ENCODE peak calls at places on chromosomes 6 and 20, in five cellular contexts. F, P, B, Q and Y are unnamed samples.

GRCh38 chr6:77740380-77740779 is 87.5 kb downstream of the MEI4 start:
- DNase-seq in Q (peak; percentile 21), F (no peak), B (no peak), P (no peak), Y (peak; percentile 4)

GRCh38 chr20:63402178-63402859 is 41.2 kb upstream of the CHRNA4 start:
- DNase-seq in P (no peak), F (no peak), B (no peak), Q (no peak), Y (no peak)

GRCh38 chr6:149483849-149484635 is 772 bp downstream of the ZC3H12D start:
- DNase-seq in B (no peak), F (no peak), Q (peak; percentile 38), P (no peak), Y (no peak)

GRCh38 chr6:109456710-109457595 is 1.4 kb upstream of the MICAL1 start:
- DNase-seq in P (peak; percentile 82), Q (no peak), F (peak; percentile 88), B (no peak), Y (no peak)

GRCh38 chr20:33689973-33690372 is 3.8 kb upstream of the E2F1 start:
- DNase-seq in Q (no peak), P (no peak), F (no peak), B (peak; percentile 85), Y (peak; percentile 81)

GRCh38 chr6:141208101-141208500 is 924.6 kb upstream of the GJE1 start:
- DNase-seq in F (no peak), Q (no peak), B (no peak), P (no peak), Y (no peak)

GRCh38 chr20:59749293-59749680 is 144.9 kb downstream of the PHACTR3 start:
- DNase-seq in F (no peak), B (no peak), P (no peak), Q (no peak), Y (no peak)

GRCh38 chr6:7721654-7722053 is 4.2 kb upstream of the BMP6 start:
- DNase-seq in Q (peak; percentile 55), P (no peak), B (no peak), F (no peak), Y (peak; percentile 18)

GRCh38 chr6:10478187-10479040 is 42.7 kb upstream of the GCNT2 start:
- DNase-seq in F (no peak), Q (peak; percentile 69), P (no peak), B (no peak), Y (peak; percentile 46)

GRCh38 chr6:107869871-107870270 is 45.8 kb upstream of the SCML4 start:
- DNase-seq in Q (peak; percentile 27), P (no peak), B (no peak), F (no peak), Y (no peak)

GRCh38 chr6:153043719-153044118 is 41.2 kb upstream of the MTRF1L start:
- DNase-seq in P (no peak), Q (no peak), B (no peak), F (no peak), Y (no peak)

GRCh38 chr6:144912474-144912873 is 627.3 kb downstream of the UTRN start:
- DNase-seq in Q (no peak), F (no peak), B (no peak), P (no peak), Y (no peak)

GRCh38 chr20:31764641-31765305 is 25.7 kb downstream of the TPX2 start:
- DNase-seq in B (no peak), P (no peak), F (no peak), Q (no peak), Y (no peak)

GRCh38 chr6:77454386-77454785 is 8.9 kb downstream of the HTR1B start:
- DNase-seq in Q (no peak), P (no peak), F (no peak), B (no peak), Y (no peak)

GRCh38 chr20:17642404-17643269 is 39.4 kb downstream of the RRBP1 start:
- DNase-seq in B (no peak), P (no peak), Q (no peak), F (no peak), Y (no peak)

GRCh38 chr6:118589186-118589585 is 41.1 kb downstream of the PLN start:
- DNase-seq in P (no peak), B (no peak), Q (no peak), F (no peak), Y (no peak)

GRCh38 chr6:27674882-27675281 is 202.0 kb upstream of the ZNF184 start:
- DNase-seq in P (no peak), F (no peak), Q (no peak), B (no peak), Y (no peak)

GRCh38 chr6:135936606-135937005 is 85.1 kb downstream of the PDE7B start:
- DNase-seq in P (no peak), F (no peak), Q (no peak), B (no peak), Y (no peak)

DNA sequence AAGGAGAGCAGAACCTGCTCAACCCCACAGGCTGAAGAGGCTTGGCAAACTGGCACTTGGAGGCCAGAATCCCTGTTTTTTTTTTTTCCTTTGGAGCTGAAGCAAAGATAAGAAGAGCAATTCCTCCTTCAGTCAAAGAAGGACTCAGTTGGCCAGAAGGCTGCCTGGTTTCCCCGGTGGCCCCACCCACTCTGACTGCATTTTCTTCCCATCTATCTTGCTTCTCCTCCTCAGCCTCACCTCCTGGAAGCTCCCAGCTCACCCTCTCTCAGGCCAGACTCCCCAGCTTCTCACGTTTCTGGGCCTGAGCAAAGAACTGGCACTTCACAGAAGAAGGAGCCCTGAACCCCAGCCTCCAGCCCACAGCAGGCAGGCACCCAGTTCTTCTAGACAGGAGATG is 2.4 kb downstream of the LRFN2 start:
- DNase-seq in Q (no peak), B (no peak), P (no peak), F (no peak), Y (no peak)
- H3K4me3 ChIP-seq in Q (no peak overlapping the region), B (peak overlapping the region; percentile 62), P (no peak overlapping the region), F (no peak overlapping the region), Y (no peak overlapping the region)

GRCh38 chr6:18501313-18502013 is 114.3 kb downstream of the RNF144B start:
- DNase-seq in F (peak; percentile 73), B (no peak), Q (no peak), P (peak; percentile 71), Y (no peak)

GRCh38 chr6:18506387-18507017 is 119.4 kb downstream of the RNF144B start:
- DNase-seq in P (no peak), B (no peak), Q (no peak), F (no peak), Y (no peak)

GRCh38 chr6:18503187-18503586 is 116.0 kb downstream of the RNF144B start:
- DNase-seq in Q (no peak), B (no peak), F (no peak), P (no peak), Y (no peak)

GRCh38 chr6:18504232-18504596 is 117.1 kb downstream of the RNF144B start:
- DNase-seq in F (no peak), Q (no peak), B (no peak), P (no peak), Y (no peak)

GRCh38 chr6:18503588-18504231 is 116.6 kb downstream of the RNF144B start:
- DNase-seq in B (peak; percentile 35), P (peak; percentile 78), F (peak; percentile 78), Q (peak; percentile 89), Y (peak; percentile 41)
- H3K4me3 ChIP-seq in B (no peak overlapping the region), P (peak overlapping the region; percentile 33), F (peak overlapping the region; percentile 32), Q (peak overlapping the region; percentile 45), Y (no peak overlapping the region)

DNA sequence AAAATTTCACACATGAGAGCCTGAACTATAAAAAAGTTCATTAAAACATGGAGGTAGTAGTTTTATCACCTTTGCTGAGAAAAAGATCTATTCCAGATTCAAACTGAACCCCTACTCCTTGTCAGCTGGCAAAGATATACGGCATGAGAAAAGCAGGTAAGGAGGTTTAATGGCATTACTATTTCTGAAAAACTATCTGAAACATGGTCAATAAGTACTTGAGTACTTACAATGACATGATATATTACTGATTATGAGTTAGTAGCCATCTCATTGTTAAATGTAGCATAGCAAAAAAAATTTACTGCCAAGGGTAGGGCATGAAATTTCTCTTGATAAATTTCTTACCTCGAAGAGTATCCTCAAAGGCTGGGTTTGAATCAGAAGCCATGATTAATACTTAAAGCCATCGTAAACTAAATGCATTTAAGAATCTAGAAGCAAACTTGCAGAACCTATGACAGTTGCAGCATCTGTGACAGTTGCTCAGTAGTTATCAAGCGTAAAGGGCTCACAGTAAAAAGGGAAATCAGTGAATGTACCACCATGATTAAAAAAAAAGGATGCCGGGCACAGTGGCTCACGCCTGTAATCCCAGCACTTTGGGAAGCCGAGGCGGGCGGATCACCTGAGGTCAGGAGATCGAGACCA is 8.7 kb downstream of the SLC17A5 start:
- DNase-seq in P (no peak), B (no peak), F (no peak), Q (peak; percentile 35), Y (no peak)
- H3K4me3 ChIP-seq in P (peak overlapping the region; percentile 40), B (no peak overlapping the region), F (peak overlapping the region; percentile 28), Q (peak overlapping the region; percentile 67), Y (peak overlapping the region; percentile 43)

DNA sequence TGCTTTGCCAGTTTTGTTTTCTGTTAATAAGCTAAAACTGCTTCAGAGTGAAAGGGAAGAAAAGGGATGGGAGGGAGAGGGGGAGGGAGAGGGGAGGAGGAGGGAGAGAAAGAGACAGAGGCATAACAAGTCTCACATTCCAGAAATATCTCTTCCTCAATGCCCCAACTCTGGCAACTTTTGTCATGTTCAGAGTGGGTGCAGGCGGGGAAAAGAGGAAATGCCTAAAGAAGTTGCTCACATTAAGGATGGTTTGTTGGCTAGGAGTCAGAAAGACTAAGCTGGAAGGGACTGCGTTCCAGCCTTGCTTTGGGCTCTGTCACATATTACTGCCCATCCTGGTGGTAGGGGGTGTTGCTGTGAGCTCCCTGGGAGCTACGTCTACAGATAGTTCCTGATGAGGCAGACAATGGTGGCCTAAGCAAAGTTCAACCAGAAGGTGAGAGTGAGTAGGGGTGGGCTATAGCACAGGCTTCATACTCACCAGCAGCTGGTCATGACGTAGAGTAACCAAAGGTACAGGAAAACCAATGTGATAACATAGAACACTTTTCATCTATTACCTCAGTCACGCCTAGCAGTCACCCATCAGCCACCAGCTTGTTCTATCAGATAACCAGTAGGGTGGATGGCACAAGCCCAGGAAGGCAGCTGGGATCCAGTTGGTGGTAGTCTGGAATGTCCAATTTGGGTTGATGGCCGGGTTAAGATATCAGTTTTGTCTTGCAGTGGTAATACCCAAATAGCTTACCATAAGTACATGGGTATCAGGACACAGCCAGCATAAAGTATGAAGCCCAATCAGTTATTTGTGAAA is 2.1 kb downstream of the TSPYL4 start:
- DNase-seq in Q (no peak), P (no peak), F (no peak), B (no peak), Y (no peak)
- H3K4me3 ChIP-seq in Q (peak overlapping the region; percentile 77), P (no peak overlapping the region), F (peak overlapping the region; percentile 38), B (peak overlapping the region; percentile 84), Y (no peak overlapping the region)

GRCh38 chr6:88004707-88005106 is 42.9 kb upstream of the SPACA1 start:
- DNase-seq in B (no peak), P (no peak), Q (no peak), F (no peak), Y (no peak)

GRCh38 chr6:88013015-88013414 is 34.6 kb upstream of the SPACA1 start:
- DNase-seq in B (peak; percentile 62), F (no peak), Q (peak; percentile 84), P (no peak), Y (peak; percentile 76)

GRCh38 chr6:88006559-88006958 is 41.1 kb upstream of the SPACA1 start:
- DNase-seq in P (no peak), Q (no peak), F (no peak), B (no peak), Y (no peak)

GRCh38 chr6:88008821-88009220 is 38.8 kb upstream of the SPACA1 start:
- DNase-seq in B (no peak), P (no peak), F (no peak), Q (no peak), Y (no peak)

DNA sequence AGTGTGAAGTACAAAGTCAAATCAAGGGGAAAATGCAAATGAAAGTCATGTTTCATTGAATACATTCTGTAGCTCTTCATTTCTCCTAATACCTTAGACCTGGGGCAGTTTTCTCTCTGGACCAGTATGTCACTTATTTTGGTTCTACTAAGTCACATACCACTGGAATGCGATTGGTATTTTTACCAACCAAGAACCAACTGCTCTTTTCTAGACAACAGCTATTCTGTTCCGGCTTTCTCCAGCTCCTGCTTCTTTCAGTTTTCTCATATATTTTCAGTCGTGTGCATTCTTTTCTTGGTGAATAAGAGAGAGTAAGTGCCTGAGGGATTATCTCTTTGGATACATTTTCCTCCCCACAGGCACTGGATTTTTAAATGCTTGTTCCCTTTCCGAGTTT is 39.2 kb upstream of the SPACA1 start:
- DNase-seq in B (no peak), P (no peak), Q (no peak), F (no peak), Y (no peak)
- H3K4me3 ChIP-seq in B (no peak overlapping the region), P (no peak overlapping the region), Q (no peak overlapping the region), F (no peak overlapping the region), Y (no peak overlapping the region)